ENCODE peak calls at places on chromosomes 12 and 14, in six cellular contexts. Y is stimulated activated CD4-positive, alpha-beta T cell treated with anti-CD3 and anti-CD28 coated beads, TNF-alpha, amount 100 ng/mL, for 1 hour; G is substantia nigra; Z is midbrain; M is nucleus accumbens; N is lung microvascular endothelial cell. S is an unnamed sample.

GRCh38 chr14:94462763-94463572 is 10.4 kb upstream of the SERPINA11 start:
- DNase-seq in Y (no peak), G (no peak), Z (no peak), M (no peak), N (no peak), S (no peak)

GRCh38 chr12:102642199-102642598 is 161.8 kb upstream of the IGF1 start:
- DNase-seq in Y (no peak), G (no peak), Z (no peak), M (no peak), N (no peak), S (no peak)

GRCh38 chr14:95157987-95158712 is 821 bp upstream of the DICER1 start:
- DNase-seq in Y (no peak), G (no peak), Z (no peak), M (no peak), N (no peak), S (no peak)

GRCh38 chr12:106693421-106693820 is 81.1 kb upstream of the RIC8B start:
- DNase-seq in Y (no peak), G (no peak), Z (no peak), M (no peak), N (no peak), S (no peak)

GRCh38 chr12:2639020-2639298 is 155.8 kb upstream of the FKBP4 start:
- DNase-seq in Y (no peak), G (no peak), Z (no peak), M (no peak), N (no peak), S (no peak)

GRCh38 chr14:50402965-50403364 is 6.3 kb upstream of the CDKL1 start:
- DNase-seq in Y (no peak), G (no peak), Z (no peak), M (no peak), N (no peak), S (no peak)

GRCh38 chr14:24298892-24299254 is 707 bp downstream of the DHRS1 start:
- DNase-seq in Y (no peak), G (no peak), Z (no peak), M (no peak), N (no peak), S (peak)

GRCh38 chr12:7959278-7960063 is 23.5 kb upstream of the SLC2A3 start:
- DNase-seq in Y (peak), G (no peak), Z (no peak), M (no peak), N (no peak), S (no peak)

GRCh38 chr14:55328317-55328716 is 57.1 kb downstream of the FBXO34 start:
- DNase-seq in Y (no peak), G (no peak), Z (no peak), M (no peak), N (no peak), S (no peak)

GRCh38 chr14:56512521-56512920 is 67.1 kb upstream of the TMEM260 start:
- DNase-seq in Y (no peak), G (no peak), Z (no peak), M (no peak), N (no peak), S (no peak)

GRCh38 chr12:8031872-8032241 is 659 bp upstream of the FOXJ2 start:
- DNase-seq in Y (no peak), G (no peak), Z (peak), M (no peak), N (no peak), S (no peak)

GRCh38 chr12:66662729-66663128 is 16.1 kb downstream of the GRIP1 start:
- DNase-seq in Y (no peak), G (no peak), Z (no peak), M (no peak), N (peak), S (no peak)